ENCODE peak calls at places on chromosomes 12 and 14, in four cellular contexts. W is GM23338, D is left ventricle myocardium inferior, U is RWPE2. S is an unnamed sample.
A peak's percentile ranks its signal among the peaks of the same experiment; 100 is the strongest.

GRCh38 chr14:50007123-50007903 is 109.1 kb downstream of the VCPKMT start:
- DNase-seq in W (peak; percentile 65), U (peak; percentile 88), D (no peak), S (no peak)

GRCh38 chr12:78241472-78241871 is 410.8 kb downstream of the NAV3 start:
- DNase-seq in U (no peak), W (no peak), D (no peak), S (no peak)

GRCh38 chr14:91095178-91095577 is 18.7 kb upstream of the DGLUCY start:
- DNase-seq in U (no peak), D (no peak), W (no peak), S (no peak)

GRCh38 chr12:132279184-132279889 is 50.1 kb downstream of the GALNT9 start:
- DNase-seq in W (peak; percentile 47), U (no peak), D (peak; percentile 79), S (no peak)

GRCh38 chr14:67529947-67530935 is 2.8 kb upstream of the PLEKHH1 start:
- DNase-seq in D (no peak), W (no peak), U (no peak), S (no peak)

GRCh38 chr12:30822385-30823139 is 67.8 kb upstream of the CAPRIN2 start:
- DNase-seq in D (peak; percentile 68), W (peak; percentile 72), U (no peak), S (peak; percentile 62)

GRCh38 chr14:49420201-49420600 is 166.0 kb downstream of the RPS29 start:
- DNase-seq in W (no peak), U (no peak), D (no peak), S (no peak)

GRCh38 chr14:65103150-65103760 is 938 bp upstream of the MAX start:
- DNase-seq in U (no peak), D (no peak), W (peak; percentile 42), S (no peak)

GRCh38 chr12:51846911-51847829 is 1.3 kb downstream of the FIGNL2 start:
- DNase-seq in U (no peak), D (peak; percentile 65), W (peak; percentile 89), S (no peak)

GRCh38 chr12:75208851-75209781 is 523 bp downstream of the KCNC2 start:
- DNase-seq in W (peak; percentile 85), U (peak; percentile 51), D (no peak), S (no peak)

GRCh38 chr12:57236925-57237652 is 7.6 kb downstream of the SHMT2 start:
- DNase-seq in D (peak; percentile 74), W (no peak), U (no peak), S (peak; percentile 90)
- H3K4me3 ChIP-seq in D (peak overlapping the region; percentile 69), W (peak overlapping the region; percentile 85), U (no peak overlapping the region), S (peak overlapping the region; percentile 49)

GRCh38 chr12:121628536-121628935 is 2.2 kb downstream of the ORAI1 start:
- DNase-seq in W (no peak), U (no peak), D (no peak), S (no peak)
- H3K27ac ChIP-seq in W (peak overlapping the region; percentile 60), U (peak overlapping the region; percentile 78), D (no peak overlapping the region), S (no peak overlapping the region)

GRCh38 chr14:21103165-21103709 is 2.4 kb downstream of the TMEM253 start:
- DNase-seq in D (no peak), W (peak; percentile 51), U (no peak), S (no peak)

GRCh38 chr14:21102472-21103164 is 1.8 kb downstream of the TMEM253 start:
- DNase-seq in W (peak; percentile 43), U (no peak), D (no peak), S (no peak)

GRCh38 chr14:21103710-21104447 is 3.0 kb downstream of the TMEM253 start:
- DNase-seq in W (peak; percentile 99), U (peak; percentile 98), D (peak; percentile 97), S (peak; percentile 98)

GRCh38 chr14:21100931-21101330 is at the start of gene TMEM253:
- DNase-seq in D (no peak), W (no peak), U (no peak), S (no peak)

GRCh38 chr14:21101802-21102413 is 1.0 kb downstream of the TMEM253 start:
- DNase-seq in U (no peak), W (no peak), D (no peak), S (no peak)
- H3K4me3 ChIP-seq in U (no peak overlapping the region), W (peak overlapping the region; percentile 90), D (no peak overlapping the region), S (no peak overlapping the region)

GRCh38 chr12:120367252-120367923 is 1.6 kb downstream of the MSI1 start:
- DNase-seq in W (peak; percentile 85), U (no peak), D (no peak), S (no peak)

GRCh38 chr12:120366884-120367251 is 2.1 kb downstream of the MSI1 start:
- DNase-seq in D (no peak), W (no peak), U (no peak), S (no peak)

GRCh38 chr12:120368789-120369475 is at the start of gene MSI1:
- DNase-seq in W (peak; percentile 43), U (no peak), D (no peak), S (no peak)

GRCh38 chr12:120369476-120370342 is 745 bp upstream of the MSI1 start:
- DNase-seq in D (no peak), U (no peak), W (peak; percentile 62), S (no peak)

DNA sequence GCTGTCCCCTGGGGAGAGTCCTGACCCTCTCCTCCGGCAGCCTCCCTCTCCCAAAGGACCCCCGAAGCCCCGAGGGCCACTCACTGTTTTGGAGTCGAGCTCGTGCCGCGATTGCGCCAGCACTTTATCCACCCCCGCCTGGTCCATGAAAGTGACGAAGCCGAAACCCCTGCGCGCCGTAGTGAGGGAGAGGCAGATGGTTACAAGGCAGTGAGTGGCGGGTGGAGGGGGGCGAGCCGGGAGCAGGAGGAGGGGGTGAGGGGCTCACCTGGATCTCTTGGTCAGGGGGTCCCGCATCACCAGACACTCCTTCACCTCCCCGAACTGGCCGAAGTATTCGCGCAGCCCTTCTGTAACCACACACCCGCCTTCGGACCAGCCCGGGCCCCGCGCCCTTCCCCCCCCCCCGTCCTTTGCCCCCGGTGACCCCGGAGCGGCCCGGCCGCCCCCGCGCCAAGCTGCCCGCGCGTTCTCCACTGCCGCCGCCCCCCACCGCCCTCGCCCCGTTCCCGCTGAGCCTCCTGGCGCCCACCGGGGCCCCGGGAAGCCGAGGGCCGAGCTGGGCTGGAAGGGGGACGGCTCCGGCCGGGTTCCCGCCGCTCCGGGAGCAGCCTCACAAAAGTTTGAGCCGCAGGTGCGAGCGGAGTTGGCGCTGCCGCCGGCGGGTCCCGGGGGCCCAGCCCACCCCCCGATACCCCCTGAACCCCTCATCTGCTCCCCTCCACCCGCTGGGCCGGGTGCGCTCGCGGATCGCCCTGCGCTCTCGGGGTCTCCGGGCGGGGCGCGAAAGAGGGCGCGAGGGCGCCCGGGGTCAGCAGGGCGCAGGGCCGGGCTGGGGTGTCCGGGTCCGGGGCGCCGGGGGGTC is 808 bp downstream of the MSI1 start:
- DNase-seq in U (no peak), W (peak; percentile 64), D (no peak), S (no peak)
- H3K27ac ChIP-seq in U (no peak overlapping the region), W (no peak overlapping the region), D (peak overlapping the region; percentile 52), S (no peak overlapping the region)

DNA sequence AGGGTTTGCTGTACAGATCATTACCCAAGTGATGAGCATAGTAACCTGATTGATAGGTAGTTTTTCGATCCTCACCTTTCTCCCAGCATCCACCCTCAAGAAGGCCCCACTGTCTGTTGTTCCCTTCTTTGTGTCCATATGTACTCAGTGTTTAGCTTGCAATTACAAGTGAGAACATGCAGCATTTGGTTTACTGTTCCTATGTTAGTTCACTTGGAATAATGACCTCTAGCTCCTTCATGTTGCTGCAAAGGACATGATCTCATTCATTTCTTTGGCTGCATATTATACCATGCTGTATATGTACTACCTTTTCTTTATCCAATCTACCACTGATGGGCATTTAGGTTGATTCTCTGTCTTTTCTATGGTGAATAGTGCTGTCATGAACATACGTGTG is 181.6 kb upstream of the FOXG1 start:
- DNase-seq in D (no peak), U (no peak), W (no peak), S (no peak)
- H3K4me3 ChIP-seq in D (no peak overlapping the region), U (no peak overlapping the region), W (no peak overlapping the region), S (no peak overlapping the region)

GRCh38 chr12:66916189-66916588 is 237.3 kb upstream of the GRIP1 start:
- DNase-seq in U (no peak), W (no peak), D (no peak), S (no peak)
- H3K27ac ChIP-seq in U (no peak overlapping the region), W (no peak overlapping the region), D (no peak overlapping the region), S (no peak overlapping the region)

GRCh38 chr12:32110417-32110816 is 3.8 kb downstream of the BICD1 start:
- DNase-seq in W (no peak), D (no peak), U (no peak), S (no peak)

GRCh38 chr12:32107376-32108267 is 975 bp downstream of the BICD1 start:
- DNase-seq in U (no peak), D (no peak), W (peak; percentile 38), S (no peak)

GRCh38 chr12:32110942-32111341 is 4.3 kb downstream of the BICD1 start:
- DNase-seq in U (no peak), W (no peak), D (no peak), S (no peak)

GRCh38 chr12:32106517-32107366 is at the start of gene BICD1:
- DNase-seq in U (peak; percentile 88), D (peak; percentile 90), W (peak; percentile 93), S (peak; percentile 95)

DNA sequence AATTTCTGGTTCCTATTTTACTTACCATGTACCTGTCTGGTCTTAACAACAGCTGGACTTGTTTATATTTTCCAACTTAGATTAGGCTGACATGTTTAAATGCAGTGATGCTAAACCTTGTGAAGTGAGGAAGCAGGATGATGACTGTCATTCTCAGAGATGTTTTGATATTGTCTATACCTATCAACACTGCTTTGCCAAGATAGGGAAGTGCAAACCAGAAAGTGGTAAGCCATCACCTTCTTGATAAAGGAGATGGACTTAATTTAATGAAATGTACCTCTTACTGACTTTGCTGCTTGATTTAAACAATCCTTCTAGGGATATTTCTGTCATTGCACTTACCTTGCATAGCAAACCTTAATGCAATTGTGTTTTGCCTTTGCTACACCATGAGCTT is 2.2 kb downstream of the BICD1 start:
- DNase-seq in W (no peak), U (no peak), D (no peak), S (no peak)
- H3K4me3 ChIP-seq in W (peak overlapping the region; percentile 95), U (peak overlapping the region; percentile 61), D (no peak overlapping the region), S (no peak overlapping the region)

DNA sequence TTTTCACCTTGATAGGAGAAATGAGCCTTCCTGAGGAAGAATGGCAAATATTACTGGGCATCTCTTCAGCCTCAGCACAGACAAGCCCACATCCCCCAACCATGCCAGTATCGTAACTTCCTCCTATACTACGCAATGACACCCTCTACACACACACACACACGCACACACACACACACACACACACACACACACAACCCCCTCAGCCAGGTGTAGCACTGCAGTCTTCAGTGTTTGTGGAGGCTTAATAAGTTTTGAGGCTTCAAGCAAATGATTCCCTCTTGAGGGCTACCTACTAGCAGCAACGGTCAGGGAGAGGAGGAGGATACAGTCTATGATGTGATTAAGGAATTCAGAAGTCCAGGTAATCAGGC is 1.6 kb downstream of the DGKA start:
- DNase-seq in U (no peak), W (no peak), D (no peak), S (no peak)
- H3K27ac ChIP-seq in U (peak overlapping the region; percentile 98), W (no peak overlapping the region), D (no peak overlapping the region), S (peak overlapping the region; percentile 73)

S was measured in tibial artery.